ENCODE peak calls at places on chromosomes 4 and X, in eight cellular contexts. One of them, this sample, is unnamed.

GRCh38 chrX:77749695-77750094 is 36.3 kb downstream of the ATRX start:
- DNase-seq in stimulated activated CD8-positive, alpha-beta memory T cell treated with anti-CD3 and anti-CD28 coated beads, Interleukin-4, amount 100 ng/mL, for 24 hours: no peak
- DNase-seq in A549: peak
- DNase-seq in AG08396: no peak
- DNase-seq in activated CD8-positive, alpha-beta memory T cell treated with anti-CD3 and anti-CD28 coated beads for 24 hours: no peak
- DNase-seq in T-helper 9 cell: no peak
- DNase-seq in upper lobe of right lung: no peak
- DNase-seq in choroid plexus epithelial cell: peak
- DNase-seq in this sample: no peak

GRCh38 chr4:32000846-32001488 is 1280.8 kb downstream of the PCDH7 start:
- DNase-seq in stimulated activated CD8-positive, alpha-beta memory T cell treated with anti-CD3 and anti-CD28 coated beads, Interleukin-4, amount 100 ng/mL, for 24 hours: no peak
- DNase-seq in A549: no peak
- DNase-seq in AG08396: no peak
- DNase-seq in activated CD8-positive, alpha-beta memory T cell treated with anti-CD3 and anti-CD28 coated beads for 24 hours: no peak
- DNase-seq in T-helper 9 cell: no peak
- DNase-seq in upper lobe of right lung: no peak
- DNase-seq in choroid plexus epithelial cell: no peak
- DNase-seq in this sample: no peak

GRCh38 chr4:85005865-85006377 is 39.4 kb upstream of the WDFY3 start:
- DNase-seq in stimulated activated CD8-positive, alpha-beta memory T cell treated with anti-CD3 and anti-CD28 coated beads, Interleukin-4, amount 100 ng/mL, for 24 hours: no peak
- DNase-seq in A549: no peak
- DNase-seq in AG08396: peak
- DNase-seq in activated CD8-positive, alpha-beta memory T cell treated with anti-CD3 and anti-CD28 coated beads for 24 hours: no peak
- DNase-seq in T-helper 9 cell: no peak
- DNase-seq in upper lobe of right lung: no peak
- DNase-seq in choroid plexus epithelial cell: peak
- DNase-seq in this sample: no peak

GRCh38 chr4:73609688-73610087 is 10.5 kb downstream of the RASSF6 start:
- DNase-seq in stimulated activated CD8-positive, alpha-beta memory T cell treated with anti-CD3 and anti-CD28 coated beads, Interleukin-4, amount 100 ng/mL, for 24 hours: no peak
- DNase-seq in A549: peak
- DNase-seq in AG08396: no peak
- DNase-seq in activated CD8-positive, alpha-beta memory T cell treated with anti-CD3 and anti-CD28 coated beads for 24 hours: no peak
- DNase-seq in T-helper 9 cell: no peak
- DNase-seq in upper lobe of right lung: no peak
- DNase-seq in choroid plexus epithelial cell: peak
- DNase-seq in this sample: no peak

GRCh38 chr4:107896651-107897050 is 34.7 kb upstream of the CYP2U1 start:
- DNase-seq in stimulated activated CD8-positive, alpha-beta memory T cell treated with anti-CD3 and anti-CD28 coated beads, Interleukin-4, amount 100 ng/mL, for 24 hours: no peak
- DNase-seq in A549: no peak
- DNase-seq in AG08396: no peak
- DNase-seq in activated CD8-positive, alpha-beta memory T cell treated with anti-CD3 and anti-CD28 coated beads for 24 hours: no peak
- DNase-seq in T-helper 9 cell: no peak
- DNase-seq in upper lobe of right lung: no peak
- DNase-seq in choroid plexus epithelial cell: no peak
- DNase-seq in this sample: no peak

GRCh38 chr4:2288051-2288541 is 26.2 kb upstream of the MXD4 start:
- DNase-seq in stimulated activated CD8-positive, alpha-beta memory T cell treated with anti-CD3 and anti-CD28 coated beads, Interleukin-4, amount 100 ng/mL, for 24 hours: no peak
- DNase-seq in A549: no peak
- DNase-seq in AG08396: no peak
- DNase-seq in activated CD8-positive, alpha-beta memory T cell treated with anti-CD3 and anti-CD28 coated beads for 24 hours: no peak
- DNase-seq in T-helper 9 cell: no peak
- DNase-seq in upper lobe of right lung: peak
- DNase-seq in choroid plexus epithelial cell: no peak
- DNase-seq in this sample: no peak

GRCh38 chr4:154329939-154330338 is 161.7 kb downstream of the DCHS2 start:
- DNase-seq in stimulated activated CD8-positive, alpha-beta memory T cell treated with anti-CD3 and anti-CD28 coated beads, Interleukin-4, amount 100 ng/mL, for 24 hours: no peak
- DNase-seq in A549: no peak
- DNase-seq in AG08396: peak
- DNase-seq in activated CD8-positive, alpha-beta memory T cell treated with anti-CD3 and anti-CD28 coated beads for 24 hours: no peak
- DNase-seq in T-helper 9 cell: no peak
- DNase-seq in upper lobe of right lung: no peak
- DNase-seq in choroid plexus epithelial cell: peak
- DNase-seq in this sample: no peak

GRCh38 chrX:95949588-95949987 is 735.1 kb upstream of the DIAPH2 start:
- DNase-seq in stimulated activated CD8-positive, alpha-beta memory T cell treated with anti-CD3 and anti-CD28 coated beads, Interleukin-4, amount 100 ng/mL, for 24 hours: no peak
- DNase-seq in A549: no peak
- DNase-seq in AG08396: no peak
- DNase-seq in activated CD8-positive, alpha-beta memory T cell treated with anti-CD3 and anti-CD28 coated beads for 24 hours: no peak
- DNase-seq in T-helper 9 cell: no peak
- DNase-seq in upper lobe of right lung: no peak
- DNase-seq in choroid plexus epithelial cell: no peak
- DNase-seq in this sample: no peak

GRCh38 chr4:37665347-37666009 is 20.7 kb downstream of the RELL1 start:
- DNase-seq in stimulated activated CD8-positive, alpha-beta memory T cell treated with anti-CD3 and anti-CD28 coated beads, Interleukin-4, amount 100 ng/mL, for 24 hours: no peak
- DNase-seq in A549: no peak
- DNase-seq in AG08396: no peak
- DNase-seq in activated CD8-positive, alpha-beta memory T cell treated with anti-CD3 and anti-CD28 coated beads for 24 hours: no peak
- DNase-seq in T-helper 9 cell: no peak
- DNase-seq in upper lobe of right lung: no peak
- DNase-seq in choroid plexus epithelial cell: no peak
- DNase-seq in this sample: no peak

GRCh38 chr4:158856852-158857251 is 88.0 kb downstream of the FNIP2 start:
- DNase-seq in stimulated activated CD8-positive, alpha-beta memory T cell treated with anti-CD3 and anti-CD28 coated beads, Interleukin-4, amount 100 ng/mL, for 24 hours: no peak
- DNase-seq in A549: peak
- DNase-seq in AG08396: peak
- DNase-seq in activated CD8-positive, alpha-beta memory T cell treated with anti-CD3 and anti-CD28 coated beads for 24 hours: no peak
- DNase-seq in T-helper 9 cell: no peak
- DNase-seq in upper lobe of right lung: no peak
- DNase-seq in choroid plexus epithelial cell: peak
- DNase-seq in this sample: peak

GRCh38 chr4:58936436-58936835 is 1826.3 kb upstream of the IGFBP7 start:
- DNase-seq in stimulated activated CD8-positive, alpha-beta memory T cell treated with anti-CD3 and anti-CD28 coated beads, Interleukin-4, amount 100 ng/mL, for 24 hours: no peak
- DNase-seq in A549: no peak
- DNase-seq in AG08396: no peak
- DNase-seq in activated CD8-positive, alpha-beta memory T cell treated with anti-CD3 and anti-CD28 coated beads for 24 hours: no peak
- DNase-seq in T-helper 9 cell: no peak
- DNase-seq in upper lobe of right lung: no peak
- DNase-seq in choroid plexus epithelial cell: no peak
- DNase-seq in this sample: no peak

GRCh38 chr4:157886650-157887049 is 286.2 kb downstream of the GASK1B start:
- DNase-seq in stimulated activated CD8-positive, alpha-beta memory T cell treated with anti-CD3 and anti-CD28 coated beads, Interleukin-4, amount 100 ng/mL, for 24 hours: no peak
- DNase-seq in A549: no peak
- DNase-seq in AG08396: no peak
- DNase-seq in activated CD8-positive, alpha-beta memory T cell treated with anti-CD3 and anti-CD28 coated beads for 24 hours: no peak
- DNase-seq in T-helper 9 cell: no peak
- DNase-seq in upper lobe of right lung: no peak
- DNase-seq in choroid plexus epithelial cell: no peak
- DNase-seq in this sample: no peak

GRCh38 chr4:145626623-145626982 is 7.4 kb downstream of the MMAA start:
- DNase-seq in stimulated activated CD8-positive, alpha-beta memory T cell treated with anti-CD3 and anti-CD28 coated beads, Interleukin-4, amount 100 ng/mL, for 24 hours: no peak
- DNase-seq in A549: no peak
- DNase-seq in AG08396: no peak
- DNase-seq in activated CD8-positive, alpha-beta memory T cell treated with anti-CD3 and anti-CD28 coated beads for 24 hours: no peak
- DNase-seq in T-helper 9 cell: no peak
- DNase-seq in upper lobe of right lung: no peak
- DNase-seq in choroid plexus epithelial cell: no peak
- DNase-seq in this sample: no peak

GRCh38 chr4:7771541-7772507 is 167.8 kb downstream of the AFAP1 start:
- DNase-seq in stimulated activated CD8-positive, alpha-beta memory T cell treated with anti-CD3 and anti-CD28 coated beads, Interleukin-4, amount 100 ng/mL, for 24 hours: no peak
- DNase-seq in A549: no peak
- DNase-seq in AG08396: no peak
- DNase-seq in activated CD8-positive, alpha-beta memory T cell treated with anti-CD3 and anti-CD28 coated beads for 24 hours: no peak
- DNase-seq in T-helper 9 cell: no peak
- DNase-seq in upper lobe of right lung: peak
- DNase-seq in choroid plexus epithelial cell: no peak
- DNase-seq in this sample: peak

GRCh38 chr4:104352211-104352610 is 142.5 kb downstream of the CXXC4 start:
- DNase-seq in stimulated activated CD8-positive, alpha-beta memory T cell treated with anti-CD3 and anti-CD28 coated beads, Interleukin-4, amount 100 ng/mL, for 24 hours: no peak
- DNase-seq in A549: peak
- DNase-seq in AG08396: no peak
- DNase-seq in activated CD8-positive, alpha-beta memory T cell treated with anti-CD3 and anti-CD28 coated beads for 24 hours: no peak
- DNase-seq in T-helper 9 cell: no peak
- DNase-seq in upper lobe of right lung: no peak
- DNase-seq in choroid plexus epithelial cell: no peak
- DNase-seq in this sample: no peak